ENCODE peak calls at places on chromosome 5, in five cellular contexts. D is retinal pigment epithelial cell, I is HCT116, H is GM06990, Y is colonic mucosa. O is an unnamed sample.
A peak's percentile ranks its signal among the peaks of the same experiment; 100 is the strongest.

GRCh38 chr5:36655171-36655570 is 48.8 kb downstream of the SLC1A3 start:
- DNase-seq in Y (no peak), D (no peak), I (no peak), H (no peak), O (no peak)

GRCh38 chr5:80141147-80141671 is 106.1 kb downstream of the THBS4 start:
- DNase-seq in D (no peak), H (no peak), I (no peak), Y (peak; percentile 43), O (peak; percentile 60)

GRCh38 chr5:178445534-178445933 is 144.7 kb downstream of the COL23A1 start:
- DNase-seq in H (no peak), D (no peak), I (no peak), Y (no peak), O (no peak)

GRCh38 chr5:97534166-97534565 is 351.1 kb upstream of the RIOK2 start:
- DNase-seq in I (peak; percentile 51), H (peak; percentile 32), D (peak; percentile 55), Y (peak; percentile 36), O (no peak)

GRCh38 chr5:125592856-125593255 is 830.4 kb upstream of the GRAMD2B start:
- DNase-seq in D (no peak), H (no peak), I (no peak), Y (no peak), O (no peak)

GRCh38 chr5:64532657-64533056 is 26.8 kb downstream of the RGS7BP start:
- DNase-seq in I (no peak), D (no peak), H (no peak), Y (no peak), O (no peak)

GRCh38 chr5:112548246-112548982 is 129.3 kb upstream of the EPB41L4A start:
- DNase-seq in Y (no peak), H (no peak), I (no peak), D (peak; percentile 78), O (no peak)

GRCh38 chr5:147223951-147224791 is 10.7 kb upstream of the STK32A start:
- DNase-seq in D (no peak), I (peak; percentile 36), H (no peak), Y (peak; percentile 38), O (peak; percentile 18)

GRCh38 chr5:143400541-143401252 is 2.8 kb downstream of the NR3C1 start:
- DNase-seq in I (no peak), Y (no peak), H (no peak), D (no peak), O (no peak)

GRCh38 chr5:179821298-179822058 is 773 bp downstream of the SQSTM1 start:
- DNase-seq in I (peak; percentile 81), Y (peak; percentile 98), D (peak; percentile 77), H (peak; percentile 86), O (peak; percentile 79)
- TF ChIP-seq CTCF in I (no peak), Y (no peak), D (no peak), H (no peak), O (peak; percentile 16)

DNA sequence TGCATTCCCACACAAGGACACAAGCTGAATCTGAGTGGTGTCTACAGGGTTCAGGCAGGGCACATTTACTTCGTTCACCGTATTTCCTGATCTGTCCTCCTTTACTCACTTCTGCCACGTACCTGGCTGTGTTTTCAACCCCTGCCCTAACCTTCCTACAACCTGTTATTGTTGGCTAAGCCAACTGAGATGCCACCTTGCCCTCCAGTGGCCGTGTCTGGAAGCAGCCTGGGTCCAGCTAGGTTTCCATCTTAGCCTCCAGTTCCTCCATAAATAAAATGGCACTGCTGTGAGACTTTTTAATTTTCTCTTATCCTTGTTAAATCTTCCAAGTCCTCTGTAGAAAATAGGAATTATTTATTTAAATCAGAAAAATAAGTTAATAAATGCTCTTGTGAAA is 64.8 kb downstream of the ATP10B start:
- DNase-seq in Y (peak; percentile 83), D (no peak), H (no peak), I (no peak), O (no peak)
- TF ChIP-seq CTCF in Y (peak; percentile 62), D (peak; percentile 52), H (peak; percentile 61), I (peak; percentile 35), O (peak; percentile 25)

GRCh38 chr5:13878357-13878756 is 66.1 kb downstream of the DNAH5 start:
- DNase-seq in H (no peak), Y (no peak), I (no peak), D (no peak), O (peak; percentile 22)
- TF ChIP-seq CTCF in H (no peak), Y (no peak), I (peak; percentile 6), D (no peak), O (peak; percentile 32)

GRCh38 chr5:21806943-21807342 is 1046.2 kb downstream of the CDH12 start:
- DNase-seq in H (no peak), I (no peak), Y (no peak), D (no peak), O (no peak)

GRCh38 chr5:21806271-21806670 is 1046.9 kb downstream of the CDH12 start:
- DNase-seq in D (no peak), H (no peak), I (no peak), Y (no peak), O (no peak)

GRCh38 chr5:21802100-21802499 is 1051.0 kb downstream of the CDH12 start:
- DNase-seq in D (no peak), H (no peak), Y (no peak), I (no peak), O (no peak)

GRCh38 chr5:21807953-21808352 is 1045.2 kb downstream of the CDH12 start:
- DNase-seq in D (no peak), H (no peak), Y (no peak), I (no peak), O (no peak)

GRCh38 chr5:21802869-21803490 is 1050.2 kb downstream of the CDH12 start:
- DNase-seq in Y (no peak), D (no peak), I (no peak), H (no peak), O (no peak)
- TF ChIP-seq CTCF in Y (peak; percentile 13), D (peak; percentile 62), I (peak; percentile 29), H (peak; percentile 38), O (peak; percentile 47)

DNA sequence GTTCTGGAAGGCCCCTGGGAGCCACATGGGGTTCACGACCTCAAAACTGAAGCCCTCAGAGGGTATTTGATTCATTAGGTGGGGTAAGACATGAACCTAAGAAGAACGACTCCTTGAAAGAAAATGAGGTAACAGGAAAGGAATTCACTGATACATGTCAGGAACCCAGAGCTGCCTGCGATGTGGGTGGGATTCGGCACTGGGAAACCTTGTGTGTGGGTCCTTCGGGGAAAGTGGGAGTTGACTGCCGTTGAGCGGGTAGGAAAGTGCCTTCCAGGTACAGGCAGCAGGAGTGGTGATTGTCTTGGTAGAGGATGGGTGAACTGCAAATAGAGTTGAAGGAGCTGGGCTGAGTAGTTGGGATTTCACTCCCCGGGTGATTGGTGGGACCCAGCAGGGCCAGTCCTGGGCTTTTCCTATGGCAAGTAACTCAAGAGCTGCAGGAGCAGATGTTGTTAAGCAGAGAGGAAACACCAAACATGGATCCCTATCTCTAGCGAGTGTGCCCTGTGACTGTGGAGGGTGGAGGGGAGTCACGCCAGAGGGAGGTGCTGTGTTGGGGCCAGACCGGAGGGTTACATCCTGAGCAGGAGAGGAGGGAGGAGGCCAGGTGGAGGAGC is 30.8 kb downstream of the ANKRD33B start:
- DNase-seq in D (no peak), I (no peak), Y (no peak), H (no peak), O (no peak)
- TF ChIP-seq CTCF in D (no peak), I (peak; percentile 56), Y (no peak), H (no peak), O (no peak)

O was measured in glutamatergic neuron.